ENCODE peak calls at places on chromosome X, in five cellular contexts. C, A, Y, V and M are unnamed samples. For H3K4me1, the result is how much of the 10 kb centered on the place peaks cover.

GRCh38 chrX:40434443-40434842 is 146.3 kb upstream of the ATP6AP2 start:
- DNase-seq in C (no peak), A (no peak), Y (no peak), V (no peak), M (no peak)

GRCh38 chrX:112941209-112941788 is 100.7 kb upstream of the AMOT start:
- DNase-seq in C (no peak), A (no peak), Y (no peak), V (no peak), M (peak)

GRCh38 chrX:21740329-21741274 is 17.3 kb downstream of the SMPX start:
- DNase-seq in C (no peak), A (no peak), Y (no peak), V (no peak), M (no peak)

GRCh38 chrX:147476008-147476407 is 435.7 kb upstream of the FMR1 start:
- DNase-seq in C (no peak), A (no peak), Y (no peak), V (peak), M (no peak)

GRCh38 chrX:29225670-29226069 is 638.4 kb downstream of the IL1RAPL1 start:
- DNase-seq in C (peak), A (no peak), Y (no peak), V (no peak), M (no peak)

GRCh38 chrX:109199726-109200125 is 282.2 kb downstream of the GUCY2F start:
- DNase-seq in C (no peak), A (no peak), Y (no peak), V (no peak), M (no peak)

GRCh38 chrX:97629597-97629985 is 745.9 kb downstream of the RPA4 start:
- DNase-seq in C (no peak), A (no peak), Y (no peak), V (no peak), M (no peak)

GRCh38 chrX:68942141-68942540 is 113.3 kb downstream of the EFNB1 start:
- DNase-seq in C (no peak), A (no peak), Y (peak), V (no peak), M (no peak)

GRCh38 chrX:139680356-139680755 is 27.6 kb downstream of the MCF2 start:
- DNase-seq in C (no peak), A (no peak), Y (no peak), V (no peak), M (no peak)

GRCh38 chrX:31279359-31279758 is 207.5 kb upstream of the FTHL17 start:
- DNase-seq in C (no peak), A (no peak), Y (no peak), V (no peak), M (no peak)

GRCh38 chrX:48090123-48090522 is 18.7 kb upstream of the ZNF630 start:
- DNase-seq in C (no peak), A (no peak), Y (no peak), V (no peak), M (no peak)

GRCh38 chrX:120773801-120774200 is 101.9 kb downstream of the CT47B1 start:
- DNase-seq in C (no peak), A (no peak), Y (no peak), V (no peak), M (no peak)

GRCh38 chrX:84156831-84157230 is 31.2 kb downstream of the RPS6KA6 start:
- DNase-seq in C (no peak), A (no peak), Y (no peak), V (no peak), M (no peak)

GRCh38 chrX:66399273-66399672 is 235.2 kb downstream of the HEPH start:
- DNase-seq in C (no peak), A (no peak), Y (no peak), V (no peak), M (no peak)

GRCh38 chrX:129980043-129980442 is 2.4 kb upstream of the BCORL1 start:
- DNase-seq in C (no peak), A (no peak), Y (peak), V (no peak), M (no peak)

GRCh38 chrX:150848914-150849365 is 49.5 kb downstream of the CD99L2 start:
- DNase-seq in C (no peak), A (no peak), Y (no peak), V (no peak), M (peak)
- H3K4me1 ChIP-seq in C (under half), A (under half), Y (under half), V (under half), M (under half)

GRCh38 chrX:19990225-19990518 is 689 bp downstream of the BCLAF3 start:
- DNase-seq in C (no peak), A (no peak), Y (no peak), V (no peak), M (no peak)

GRCh38 chrX:19986531-19986930 is 4.3 kb downstream of the BCLAF3 start:
- DNase-seq in C (no peak), A (no peak), Y (no peak), V (no peak), M (no peak)

GRCh38 chrX:19991350-19991718 is 473 bp upstream of the BCLAF3 start:
- DNase-seq in C (no peak), A (no peak), Y (no peak), V (no peak), M (no peak)

GRCh38 chrX:19987856-19988255 is 3.0 kb downstream of the BCLAF3 start:
- DNase-seq in C (no peak), A (no peak), Y (no peak), V (no peak), M (no peak)

DNA sequence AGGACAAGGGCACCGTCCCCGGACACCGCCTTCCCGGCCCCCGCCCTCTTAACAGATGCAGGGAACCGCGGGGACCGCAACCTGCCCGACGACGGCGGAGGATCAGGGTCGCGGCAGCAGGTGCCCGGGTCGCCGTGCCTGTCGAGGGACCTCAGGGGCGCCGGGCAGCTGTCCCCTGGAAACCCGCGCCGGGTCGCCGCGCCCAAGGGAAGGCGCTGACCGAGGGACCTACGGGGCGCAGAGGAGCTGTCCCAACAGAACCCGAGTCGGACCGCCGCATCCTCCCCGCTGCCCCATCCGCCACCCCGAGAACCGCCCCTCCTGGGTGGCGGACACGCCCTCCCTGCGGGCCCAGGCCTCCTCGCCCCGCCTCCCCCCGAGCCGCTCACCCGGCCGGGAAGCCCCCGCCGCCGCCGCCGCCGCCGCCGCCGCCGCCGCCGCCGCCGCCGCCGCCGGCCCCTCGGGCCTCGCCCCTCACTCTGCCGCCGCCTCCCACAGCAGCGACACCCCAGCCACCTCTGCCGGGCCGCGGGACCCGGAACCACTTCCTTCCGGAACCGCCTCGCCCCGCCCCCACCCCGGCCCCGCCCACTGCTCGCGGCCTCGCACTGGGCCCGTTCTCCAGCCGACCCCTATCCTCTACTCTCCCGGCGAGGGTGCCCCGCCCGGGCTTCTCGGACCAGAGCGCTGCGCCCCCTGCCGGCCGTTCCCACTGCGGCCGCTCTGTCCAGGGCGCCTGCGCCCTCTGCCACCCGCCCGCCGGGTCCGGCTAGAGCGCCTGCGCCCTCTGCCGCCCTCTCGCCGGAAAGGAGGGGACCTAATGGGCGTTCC is at the start of gene BCLAF3:
- DNase-seq in C (peak), A (peak), Y (peak), V (peak), M (peak)
- TF ChIP-seq POLR2AphosphoS5 in C (no peak), A (peak), Y (peak), V (no peak), M (no peak)

GRCh38 chrX:24166078-24166477 is 16.5 kb downstream of the ZFX start:
- DNase-seq in C (no peak), A (no peak), Y (no peak), V (no peak), M (no peak)

GRCh38 chrX:24169211-24169610 is 19.7 kb downstream of the ZFX start:
- DNase-seq in C (no peak), A (no peak), Y (no peak), V (no peak), M (no peak)

GRCh38 chrX:24173115-24173847 is 23.8 kb downstream of the ZFX start:
- DNase-seq in C (no peak), A (no peak), Y (no peak), V (no peak), M (no peak)

GRCh38 chrX:24168807-24169206 is 19.3 kb downstream of the ZFX start:
- DNase-seq in C (no peak), A (no peak), Y (no peak), V (no peak), M (no peak)

GRCh38 chrX:24167719-24168472 is 18.4 kb downstream of the ZFX start:
- DNase-seq in C (no peak), A (no peak), Y (no peak), V (no peak), M (no peak)
- H3K4me1 ChIP-seq in C (under half), A (under half), Y (half or more), V (under half), M (under half)

GRCh38 chrX:45731448-45731847 is 530.8 kb upstream of the DIPK2B start:
- DNase-seq in C (no peak), A (no peak), Y (no peak), V (no peak), M (no peak)
- TF ChIP-seq POLR2AphosphoS5 in C (no peak), A (no peak), Y (no peak), V (no peak), M (no peak)

GRCh38 chrX:10007604-10008003 is 40.4 kb downstream of the CLDN34 start:
- DNase-seq in C (no peak), A (no peak), Y (no peak), V (no peak), M (no peak)
- H3K4me1 ChIP-seq in C (under half), A (under half), Y (under half), V (under half), M (under half)

DNA sequence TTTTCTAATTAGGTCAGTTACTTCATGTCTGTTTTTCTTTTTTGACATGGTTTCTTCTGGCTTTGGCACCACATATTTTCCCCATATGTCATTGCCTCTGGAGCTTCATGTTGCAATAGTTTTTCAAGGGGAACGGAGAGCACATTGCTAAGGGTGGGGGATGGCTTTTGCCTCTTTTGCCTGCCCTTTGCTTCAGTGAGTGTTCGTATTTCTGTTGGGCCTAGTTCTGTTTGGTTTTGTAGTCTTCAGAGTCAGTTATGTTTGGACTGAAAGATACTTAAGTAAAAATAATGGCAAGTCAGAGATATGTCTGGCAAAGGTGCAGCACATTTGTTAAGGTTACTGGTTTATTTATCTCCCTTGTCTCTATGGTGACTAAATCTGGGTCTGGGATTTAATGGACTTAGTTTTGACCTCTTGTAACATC is 29.1 kb downstream of the FHL1 start:
- DNase-seq in C (no peak), A (no peak), Y (peak), V (no peak), M (no peak)
- TF ChIP-seq POLR2AphosphoS5 in C (no peak), A (no peak), Y (peak), V (no peak), M (no peak)

GRCh38 chrX:51852621-51853020 is 40.8 kb upstream of the MAGED1 start:
- DNase-seq in C (no peak), A (no peak), Y (no peak), V (no peak), M (no peak)
- H3K4me1 ChIP-seq in C (under half), A (under half), Y (under half), V (under half), M (under half)

GRCh38 chrX:107773906-107774435 is 1.6 kb downstream of the TSC22D3 start:
- DNase-seq in C (no peak), A (no peak), Y (no peak), V (no peak), M (no peak)

GRCh38 chrX:107777536-107777832 is at the start of gene NCBP2L:
- DNase-seq in C (no peak), A (no peak), Y (no peak), V (no peak), M (no peak)

GRCh38 chrX:107775734-107776511 is at the start of gene TSC22D3:
- DNase-seq in C (no peak), A (peak), Y (peak), V (peak), M (no peak)

GRCh38 chrX:107775000-107775733 is 420 bp downstream of the TSC22D3 start:
- DNase-seq in C (no peak), A (no peak), Y (peak), V (no peak), M (no peak)

GRCh38 chrX:107776649-107777535 is 641 bp upstream of the NCBP2L start:
- DNase-seq in C (peak), A (peak), Y (peak), V (peak), M (peak)
- TF ChIP-seq POLR2AphosphoS5 in C (no peak), A (no peak), Y (peak), V (no peak), M (no peak)